ENCODE peak calls at places on chromosomes 3 and 15, in five cellular contexts. One of them, this sample, is unnamed.

GRCh38 chr3:162119651-162120050 is 623.0 kb downstream of the OTOL1 start:
- DNase-seq in SW 1271: no peak
- DNase-seq in sigmoid colon: no peak
- DNase-seq in HuH-7.5: no peak
- DNase-seq in HCEC 1CT: no peak
- DNase-seq in this sample: no peak

GRCh38 chr3:100972867-100973266 is 20.4 kb downstream of the ABI3BP start:
- DNase-seq in SW 1271: no peak
- DNase-seq in HCEC 1CT: peak
- DNase-seq in sigmoid colon: no peak
- DNase-seq in HuH-7.5: no peak
- DNase-seq in this sample: no peak

GRCh38 chr15:89680282-89680873 is 1.2 kb upstream of the PLIN1 start:
- DNase-seq in sigmoid colon: peak
- DNase-seq in HCEC 1CT: no peak
- DNase-seq in HuH-7.5: no peak
- DNase-seq in SW 1271: no peak
- DNase-seq in this sample: no peak

GRCh38 chr3:47681016-47681415 is 100.7 kb downstream of the SMARCC1 start:
- DNase-seq in HuH-7.5: no peak
- DNase-seq in HCEC 1CT: no peak
- DNase-seq in sigmoid colon: no peak
- DNase-seq in SW 1271: no peak
- DNase-seq in this sample: no peak

GRCh38 chr15:73403171-73403570 is 34.4 kb upstream of the HCN4 start:
- DNase-seq in SW 1271: no peak
- DNase-seq in sigmoid colon: no peak
- DNase-seq in HCEC 1CT: peak
- DNase-seq in HuH-7.5: no peak
- DNase-seq in this sample: no peak

GRCh38 chr3:46284981-46285683 is 42.9 kb downstream of the CCR3 start:
- DNase-seq in sigmoid colon: no peak
- DNase-seq in HuH-7.5: no peak
- DNase-seq in SW 1271: no peak
- DNase-seq in HCEC 1CT: no peak
- DNase-seq in this sample: no peak

GRCh38 chr15:38208779-38209178 is 43.9 kb upstream of the SPRED1 start:
- DNase-seq in HCEC 1CT: no peak
- DNase-seq in HuH-7.5: no peak
- DNase-seq in SW 1271: no peak
- DNase-seq in sigmoid colon: no peak
- DNase-seq in this sample: no peak

GRCh38 chr3:186640473-186640818 is 247 bp downstream of the FETUB start:
- DNase-seq in SW 1271: no peak
- DNase-seq in HCEC 1CT: no peak
- DNase-seq in HuH-7.5: no peak
- DNase-seq in sigmoid colon: no peak
- DNase-seq in this sample: no peak

GRCh38 chr3:68972358-68972979 is 40.1 kb upstream of the TAFA4 start:
- DNase-seq in SW 1271: no peak
- DNase-seq in HCEC 1CT: peak
- DNase-seq in sigmoid colon: peak
- DNase-seq in HuH-7.5: peak
- DNase-seq in this sample: peak

GRCh38 chr3:160163259-160163878 is 61.9 kb upstream of the C3orf80 start:
- DNase-seq in sigmoid colon: no peak
- DNase-seq in HuH-7.5: no peak
- DNase-seq in HCEC 1CT: peak
- DNase-seq in SW 1271: no peak
- DNase-seq in this sample: peak

GRCh38 chr3:86937306-86937791 is 53.6 kb downstream of the VGLL3 start:
- DNase-seq in HCEC 1CT: peak
- DNase-seq in sigmoid colon: peak
- DNase-seq in HuH-7.5: no peak
- DNase-seq in SW 1271: no peak
- DNase-seq in this sample: no peak

GRCh38 chr15:63089260-63090043 is 32.2 kb upstream of the LACTB start:
- DNase-seq in HuH-7.5: peak
- DNase-seq in HCEC 1CT: peak
- DNase-seq in sigmoid colon: peak
- DNase-seq in SW 1271: no peak
- DNase-seq in this sample: peak

GRCh38 chr3:13277860-13278531 is 142.1 kb downstream of the NUP210 start:
- DNase-seq in HCEC 1CT: no peak
- DNase-seq in HuH-7.5: peak
- DNase-seq in SW 1271: no peak
- DNase-seq in sigmoid colon: peak
- DNase-seq in this sample: no peak

GRCh38 chr3:157573281-157573680 is 70.1 kb upstream of the VEPH1 start:
- DNase-seq in HCEC 1CT: no peak
- DNase-seq in sigmoid colon: no peak
- DNase-seq in SW 1271: no peak
- DNase-seq in HuH-7.5: no peak
- DNase-seq in this sample: no peak

GRCh38 chr15:82108489-82109078 is 62.8 kb upstream of the MEX3B start:
- DNase-seq in sigmoid colon: peak
- DNase-seq in HuH-7.5: peak
- DNase-seq in SW 1271: no peak
- DNase-seq in HCEC 1CT: peak
- DNase-seq in this sample: peak

GRCh38 chr3:155594836-155595235 is 150.0 kb downstream of the PLCH1 start:
- DNase-seq in sigmoid colon: no peak
- DNase-seq in HCEC 1CT: no peak
- DNase-seq in HuH-7.5: no peak
- DNase-seq in SW 1271: no peak
- DNase-seq in this sample: no peak

GRCh38 chr15:52254331-52254730 is 41.3 kb downstream of the MYO5C start:
- DNase-seq in sigmoid colon: no peak
- DNase-seq in SW 1271: no peak
- DNase-seq in HuH-7.5: no peak
- DNase-seq in HCEC 1CT: peak
- DNase-seq in this sample: no peak

GRCh38 chr3:16803019-16803418 is 81.7 kb upstream of the PLCL2 start:
- DNase-seq in HCEC 1CT: no peak
- DNase-seq in HuH-7.5: no peak
- DNase-seq in SW 1271: no peak
- DNase-seq in sigmoid colon: no peak
- DNase-seq in this sample: no peak

GRCh38 chr15:63876085-63876662 is 42.4 kb upstream of the HERC1 start:
- DNase-seq in HuH-7.5: no peak
- DNase-seq in sigmoid colon: no peak
- DNase-seq in SW 1271: no peak
- DNase-seq in HCEC 1CT: no peak
- DNase-seq in this sample: no peak

GRCh38 chr3:115239717-115240116 is 92.6 kb upstream of the ZBTB20 start:
- DNase-seq in HCEC 1CT: peak
- DNase-seq in sigmoid colon: peak
- DNase-seq in HuH-7.5: no peak
- DNase-seq in SW 1271: peak
- DNase-seq in this sample: peak

GRCh38 chr3:171936231-171936841 is 93.2 kb downstream of the TMEM212 start:
- DNase-seq in sigmoid colon: no peak
- DNase-seq in HCEC 1CT: peak
- DNase-seq in SW 1271: no peak
- DNase-seq in HuH-7.5: no peak
- DNase-seq in this sample: no peak

GRCh38 chr3:186166491-186167288 is 57.8 kb upstream of the ETV5 start:
- DNase-seq in HuH-7.5: no peak
- DNase-seq in SW 1271: no peak
- DNase-seq in sigmoid colon: no peak
- DNase-seq in HCEC 1CT: no peak
- DNase-seq in this sample: no peak

GRCh38 chr3:58524326-58524888 is 12.6 kb downstream of the ACOX2 start:
- DNase-seq in HCEC 1CT: no peak
- DNase-seq in SW 1271: no peak
- DNase-seq in HuH-7.5: no peak
- DNase-seq in sigmoid colon: no peak
- DNase-seq in this sample: no peak

GRCh38 chr15:50265620-50266019 is at the start of gene HDC:
- DNase-seq in SW 1271: no peak
- DNase-seq in HCEC 1CT: no peak
- DNase-seq in sigmoid colon: no peak
- DNase-seq in HuH-7.5: no peak
- DNase-seq in this sample: no peak